ENCODE peak calls at places on chromosome 6, in eight cellular contexts. K, B, U, S, J, R, Y and G are unnamed samples.

GRCh38 chr6:169189227-169189626 is 64.4 kb downstream of the THBS2 start:
- DNase-seq in B (no peak), Y (peak), J (no peak), U (no peak), R (no peak), S (no peak), K (no peak), G (no peak)

GRCh38 chr6:41729624-41730023 is 5.8 kb downstream of the TFEB start:
- DNase-seq in R (no peak), B (no peak), J (no peak), S (no peak), Y (no peak), K (no peak), U (no peak), G (no peak)

GRCh38 chr6:149566372-149567193 is at the start of gene GINM1:
- DNase-seq in Y (peak), U (peak), B (no peak), J (peak), S (peak), K (peak), R (peak), G (no peak)

GRCh38 chr6:139448094-139448649 is 73.7 kb upstream of the CITED2 start:
- DNase-seq in J (no peak), R (no peak), S (no peak), B (no peak), Y (no peak), U (no peak), K (peak), G (no peak)

GRCh38 chr6:101614774-101615173 is 221.3 kb downstream of the GRIK2 start:
- DNase-seq in B (no peak), U (peak), S (no peak), Y (no peak), R (no peak), K (peak), J (no peak), G (no peak)

GRCh38 chr6:47141166-47141565 is 99.0 kb upstream of the ADGRF1 start:
- DNase-seq in J (no peak), K (no peak), S (no peak), R (no peak), U (no peak), Y (no peak), B (no peak), G (no peak)

GRCh38 chr6:3288711-3289663 is 30.2 kb downstream of the PSMG4 start:
- DNase-seq in B (no peak), S (no peak), Y (no peak), U (no peak), K (no peak), R (no peak), J (no peak), G (no peak)

GRCh38 chr6:32118782-32119628 is 9.0 kb downstream of the ATF6B start:
- DNase-seq in U (peak), Y (peak), J (peak), S (peak), K (peak), R (peak), B (peak), G (no peak)

GRCh38 chr6:73803562-73804221 is 107.7 kb downstream of the CD109 start:
- DNase-seq in U (peak), R (peak), J (no peak), S (peak), B (peak), Y (peak), K (peak), G (peak)